ENCODE peak calls at places on chromosomes 11 and 22, in six cellular contexts. N is endothelial cell, E is heart right ventricle, L is renal cortical epithelial cell, X is activated T-cell treated with anti-CD3 and anti-CD28 coated beads for 1 hour, U is nucleus accumbens. B is an unnamed sample.

GRCh38 chr22:49894321-49895072 is 23.7 kb downstream of the ALG12 start:
- DNase-seq in N (no peak), E (no peak), L (no peak), X (no peak), U (no peak), B (no peak)

GRCh38 chr22:23583153-23583552 is 3.1 kb upstream of the IGLL1 start:
- DNase-seq in N (no peak), E (no peak), L (no peak), X (no peak), U (no peak), B (no peak)

GRCh38 chr22:49760280-49760629 is 67.4 kb downstream of the BRD1 start:
- DNase-seq in N (no peak), E (no peak), L (no peak), X (no peak), U (no peak), B (no peak)

GRCh38 chr11:132878111-132878510 is 654.2 kb downstream of the OPCML start:
- DNase-seq in N (no peak), E (no peak), L (no peak), X (no peak), U (no peak), B (no peak)

GRCh38 chr11:75429902-75430691 is 2.9 kb downstream of the KLHL35 start:
- DNase-seq in N (peak; percentile 66), E (peak; percentile 33), L (no peak), X (peak; percentile 26), U (no peak), B (no peak)

GRCh38 chr22:47382164-47382890 is 619.9 kb downstream of the TBC1D22A start:
- DNase-seq in N (no peak), E (no peak), L (no peak), X (no peak), U (no peak), B (no peak)

GRCh38 chr22:39997939-39998726 is 3.4 kb downstream of the FAM83F start:
- DNase-seq in N (peak; percentile 33), E (peak; percentile 17), L (peak; percentile 88), X (no peak), U (no peak), B (no peak)

GRCh38 chr11:129248618-129249017 is 56.5 kb upstream of the ARHGAP32 start:
- DNase-seq in N (no peak), E (no peak), L (peak; percentile 47), X (no peak), U (no peak), B (no peak)

GRCh38 chr11:124070906-124071621 is 29.9 kb upstream of the OR10G7 start:
- DNase-seq in N (peak; percentile 76), E (peak; percentile 59), L (peak; percentile 74), X (peak; percentile 63), U (no peak), B (peak; percentile 76)

GRCh38 chr11:82818399-82819043 is 81.7 kb downstream of the PRCP start:
- DNase-seq in N (no peak), E (no peak), L (peak; percentile 75), X (no peak), U (no peak), B (no peak)

GRCh38 chr11:15622231-15622890 is 507.6 kb downstream of the INSC start:
- DNase-seq in N (no peak), E (no peak), L (no peak), X (no peak), U (no peak), B (no peak)

GRCh38 chr11:1090600-1091331 is 16.1 kb downstream of the MUC2 start:
- DNase-seq in N (no peak), E (no peak), L (no peak), X (no peak), U (no peak), B (no peak)

GRCh38 chr11:45924036-45924915 is 1.8 kb downstream of the LARGE2 start:
- DNase-seq in N (no peak), E (no peak), L (no peak), X (no peak), U (no peak), B (peak; percentile 34)

GRCh38 chr11:111665779-111666178 is 63.5 kb downstream of the SIK2 start:
- DNase-seq in N (peak; percentile 59), E (no peak), L (peak; percentile 45), X (no peak), U (no peak), B (no peak)

GRCh38 chr11:86185346-86185745 is 59.2 kb upstream of the EED start:
- DNase-seq in N (no peak), E (no peak), L (no peak), X (no peak), U (no peak), B (no peak)

GRCh38 chr11:128359515-128359914 is 227.8 kb downstream of the ETS1 start:
- DNase-seq in N (no peak), E (no peak), L (no peak), X (no peak), U (no peak), B (no peak)